ENCODE peak calls at places on chromosomes 6 and 20, in ten cellular contexts. T, P, Z, D, F, U, H, C, A and N are unnamed samples.

GRCh38 chr20:54984104-54984448 is 508.7 kb downstream of the DOK5 start:
- DNase-seq in D (no peak), U (no peak), C (no peak), P (no peak), F (no peak), T (no peak), H (no peak), Z (no peak), A (no peak), N (no peak)

GRCh38 chr6:53635322-53635721 is 30.2 kb downstream of the KLHL31 start:
- DNase-seq in D (no peak), T (peak; percentile 23), C (no peak), U (no peak), H (no peak), Z (no peak), A (no peak), F (no peak), P (no peak), N (no peak)

GRCh38 chr6:143940011-143940597 is 68.0 kb downstream of the PLAGL1 start:
- DNase-seq in A (no peak), F (peak; percentile 32), C (no peak), P (no peak), T (peak; percentile 37), H (no peak), U (peak; percentile 72), D (peak; percentile 9), Z (peak; percentile 54), N (peak; percentile 3)

GRCh38 chr6:23388239-23388803 is 737.7 kb upstream of the NRSN1 start:
- DNase-seq in H (no peak), A (no peak), P (no peak), T (no peak), F (no peak), C (no peak), Z (no peak), D (no peak), U (no peak), N (no peak)

GRCh38 chr20:46312075-46312944 is 4.0 kb upstream of the CDH22 start:
- DNase-seq in T (no peak), C (no peak), A (no peak), F (no peak), H (no peak), P (no peak), D (no peak), Z (peak; percentile 88), U (peak; percentile 80), N (no peak)

GRCh38 chr6:39280247-39280731 is 33.9 kb downstream of the KCNK17 start:
- DNase-seq in A (no peak), D (no peak), Z (no peak), P (peak; percentile 58), H (no peak), F (no peak), U (no peak), T (peak; percentile 11), C (no peak), N (no peak)

GRCh38 chr20:45946149-45946970 is 11.9 kb downstream of the PCIF1 start:
- DNase-seq in F (no peak), H (peak; percentile 66), P (peak; percentile 62), A (no peak), Z (no peak), U (no peak), T (peak; percentile 71), C (no peak), D (no peak), N (no peak)

GRCh38 chr6:33954453-33954852 is 150.7 kb upstream of the MLN start:
- DNase-seq in H (no peak), D (no peak), C (no peak), Z (no peak), F (no peak), P (no peak), A (no peak), T (no peak), U (peak; percentile 95), N (no peak)

GRCh38 chr6:29563435-29563834 is 3.9 kb upstream of the UBD start:
- DNase-seq in U (no peak), D (no peak), F (no peak), P (no peak), H (no peak), Z (no peak), A (no peak), C (no peak), T (no peak), N (no peak)

GRCh38 chr6:46184114-46184513 is 13.3 kb upstream of the ENPP5 start:
- DNase-seq in P (no peak), H (no peak), D (no peak), Z (no peak), U (peak; percentile 26), C (no peak), A (peak; percentile 72), T (peak; percentile 71), F (no peak), N (peak; percentile 71)

GRCh38 chr20:58891686-58892125 is 39.2 kb downstream of the GNAS start:
- DNase-seq in F (peak; percentile 55), U (peak; percentile 72), Z (peak; percentile 84), H (peak; percentile 59), D (no peak), A (no peak), T (peak; percentile 53), P (peak; percentile 38), C (no peak), N (no peak)

GRCh38 chr6:2850480-2851150 is 9.0 kb upstream of the SERPINB1 start:
- DNase-seq in C (no peak), D (no peak), Z (no peak), T (peak; percentile 73), U (peak; percentile 65), F (no peak), A (no peak), H (no peak), P (no peak), N (no peak)

GRCh38 chr6:146546440-146546839 is 2.8 kb downstream of the RAB32 start:
- DNase-seq in Z (no peak), P (peak; percentile 16), H (no peak), C (no peak), T (peak; percentile 93), D (no peak), U (peak; percentile 75), F (no peak), A (peak; percentile 73), N (peak; percentile 86)

GRCh38 chr6:24205020-24205492 is 79.0 kb downstream of the NRSN1 start:
- DNase-seq in C (peak; percentile 40), A (no peak), T (peak; percentile 42), H (no peak), U (peak; percentile 51), F (no peak), Z (peak; percentile 61), D (no peak), P (no peak), N (no peak)

GRCh38 chr6:53282741-53283140 is 66.0 kb downstream of the ELOVL5 start:
- DNase-seq in C (no peak), T (peak; percentile 65), A (peak; percentile 43), D (no peak), F (no peak), U (no peak), P (no peak), H (no peak), Z (no peak), N (peak; percentile 7)

GRCh38 chr20:57988422-57988821 is 240.0 kb downstream of the ANKRD60 start:
- DNase-seq in Z (no peak), U (no peak), D (no peak), C (no peak), A (no peak), T (no peak), P (no peak), F (no peak), H (no peak), N (no peak)

GRCh38 chr6:131101911-131102680 is 33.2 kb upstream of the AKAP7 start:
- DNase-seq in U (no peak), T (peak; percentile 29), C (no peak), A (no peak), P (no peak), H (no peak), F (no peak), D (no peak), Z (no peak), N (no peak)

GRCh38 chr6:128307671-128308070 is 212.7 kb downstream of the PTPRK start:
- DNase-seq in A (no peak), F (no peak), P (no peak), Z (no peak), D (no peak), H (no peak), T (peak; percentile 4), U (no peak), C (no peak), N (no peak)

GRCh38 chr20:50460608-50461268 is 49.4 kb upstream of the PTPN1 start:
- DNase-seq in C (no peak), P (peak; percentile 89), D (peak; percentile 77), A (no peak), U (peak; percentile 90), Z (peak; percentile 85), H (peak; percentile 94), F (peak; percentile 82), T (peak; percentile 83), N (no peak)

GRCh38 chr6:18579165-18579564 is 192.0 kb downstream of the RNF144B start:
- DNase-seq in U (no peak), C (no peak), A (no peak), P (no peak), T (no peak), H (no peak), Z (no peak), F (no peak), D (no peak), N (no peak)

GRCh38 chr20:63941282-63942060 is 14.7 kb downstream of the UCKL1 start:
- DNase-seq in U (peak; percentile 97), P (peak; percentile 79), D (peak; percentile 48), C (no peak), H (peak; percentile 82), Z (peak; percentile 63), F (peak; percentile 86), A (no peak), T (peak; percentile 15), N (no peak)

GRCh38 chr20:7090001-7090400 is 322.5 kb downstream of the BMP2 start:
- DNase-seq in D (no peak), U (no peak), C (no peak), A (no peak), P (no peak), H (no peak), T (no peak), F (no peak), Z (no peak), N (no peak)

GRCh38 chr6:146582857-146583256 is 15.9 kb upstream of the ADGB start:
- DNase-seq in F (no peak), H (peak; percentile 57), U (no peak), P (peak; percentile 37), T (no peak), C (no peak), Z (no peak), D (no peak), A (no peak), N (no peak)

GRCh38 chr6:38671885-38672467 is 31.0 kb downstream of the GLO1 start:
- DNase-seq in P (no peak), D (no peak), C (peak; percentile 33), F (no peak), U (peak; percentile 69), A (peak; percentile 13), T (peak; percentile 64), H (no peak), Z (peak; percentile 74), N (peak; percentile 37)

GRCh38 chr20:52923123-52923543 is 49.0 kb upstream of the TSHZ2 start:
- DNase-seq in U (peak; percentile 69), T (peak; percentile 1), H (no peak), Z (peak; percentile 87), D (no peak), C (no peak), F (no peak), P (no peak), A (peak; percentile 95), N (peak; percentile 62)

GRCh38 chr6:148746363-148747144 is at the start of gene UST:
- DNase-seq in A (peak; percentile 81), Z (peak; percentile 96), C (peak; percentile 14), H (peak; percentile 89), D (peak; percentile 27), F (peak; percentile 59), U (peak; percentile 97), P (peak; percentile 85), T (peak; percentile 96), N (peak; percentile 80)

GRCh38 chr6:27604986-27605385 is 132.1 kb upstream of the ZNF184 start:
- DNase-seq in C (no peak), H (no peak), T (no peak), Z (peak; percentile 74), A (no peak), P (no peak), F (no peak), U (peak; percentile 81), D (no peak), N (no peak)

GRCh38 chr6:36301781-36302180 is 31.9 kb downstream of the PNPLA1 start:
- DNase-seq in H (no peak), F (no peak), T (no peak), A (no peak), P (peak; percentile 40), U (no peak), D (no peak), Z (no peak), C (peak; percentile 49), N (no peak)